ENCODE peak calls at places on chromosome 12, in eight cellular contexts. X is uterus, U is adipocyte, W is lower leg skin, R is fibroblast of mammary gland, S is IMR-90, F is AG09309, M is GM23338. N is an unnamed sample.

GRCh38 chr12:65501093-65501621 is 222.7 kb downstream of the MSRB3 start:
- DNase-seq in X (no peak), U (no peak), S (no peak), F (no peak), W (no peak), R (peak; percentile 30), M (no peak), N (no peak)

GRCh38 chr12:110335481-110336045 is 54.5 kb downstream of the ATP2A2 start:
- DNase-seq in W (no peak), F (no peak), M (no peak), X (no peak), U (no peak), S (no peak), R (no peak), N (no peak)

GRCh38 chr12:92495108-92495507 is 207.7 kb upstream of the PLEKHG7 start:
- DNase-seq in X (no peak), R (no peak), M (no peak), S (no peak), F (no peak), W (no peak), U (no peak), N (no peak)

GRCh38 chr12:132835076-132835870 is 6.6 kb upstream of the GOLGA3 start:
- DNase-seq in S (no peak), M (no peak), X (no peak), U (no peak), F (no peak), R (no peak), W (no peak), N (no peak)

GRCh38 chr12:24884911-24885310 is 64.0 kb downstream of the BCAT1 start:
- DNase-seq in W (no peak), F (no peak), S (no peak), U (no peak), M (no peak), X (no peak), R (no peak), N (no peak)

GRCh38 chr12:92175961-92176360 is 30.3 kb upstream of the BTG1 start:
- DNase-seq in M (peak; percentile 7), W (no peak), F (no peak), U (no peak), S (no peak), R (no peak), X (no peak), N (no peak)

GRCh38 chr12:17992002-17992656 is 97.9 kb downstream of the RERGL start:
- DNase-seq in U (peak; percentile 81), X (no peak), W (no peak), R (peak; percentile 59), F (peak; percentile 21), M (peak; percentile 72), S (peak; percentile 7), N (peak; percentile 7)

GRCh38 chr12:70402597-70402996 is 36.5 kb downstream of the KCNMB4 start:
- DNase-seq in F (no peak), S (no peak), R (no peak), X (no peak), U (no peak), M (peak; percentile 21), W (no peak), N (peak; percentile 15)

GRCh38 chr12:112939761-112940357 is 1.6 kb downstream of the OAS3 start:
- DNase-seq in U (no peak), R (no peak), S (no peak), X (no peak), M (no peak), F (no peak), W (no peak), N (no peak)

GRCh38 chr12:4284306-4284705 is 10.7 kb downstream of the CCND2 start:
- DNase-seq in M (no peak), W (no peak), S (no peak), U (no peak), X (no peak), R (no peak), F (no peak), N (no peak)

GRCh38 chr12:132593938-132594358 is 16.4 kb downstream of the LRCOL1 start:
- DNase-seq in X (peak; percentile 88), M (peak; percentile 98), U (peak; percentile 87), S (peak; percentile 84), F (peak; percentile 33), R (peak; percentile 94), W (peak; percentile 67), N (peak; percentile 99)

GRCh38 chr12:1993871-1994371 is 10.3 kb downstream of the DCP1B start:
- DNase-seq in R (peak; percentile 61), U (peak; percentile 57), X (no peak), M (no peak), F (peak; percentile 78), S (peak; percentile 95), W (no peak), N (peak; percentile 72)

GRCh38 chr12:14473707-14474287 is 93.9 kb downstream of the PLBD1 start:
- DNase-seq in S (peak; percentile 18), F (no peak), W (no peak), U (peak; percentile 40), M (peak; percentile 20), X (no peak), R (peak; percentile 39), N (peak; percentile 4)

GRCh38 chr12:132363661-132364347 is 34.4 kb upstream of the GALNT9 start:
- DNase-seq in R (no peak), W (no peak), S (no peak), M (no peak), F (no peak), X (no peak), U (no peak), N (no peak)

GRCh38 chr12:109698820-109699219 is 14.8 kb upstream of the FAM222A start:
- DNase-seq in M (no peak), W (no peak), X (no peak), F (no peak), U (no peak), S (no peak), R (no peak), N (no peak)

GRCh38 chr12:110913119-110914056 is 7.0 kb downstream of the MYL2 start:
- DNase-seq in R (no peak), U (no peak), X (no peak), W (no peak), F (no peak), M (no peak), S (no peak), N (no peak)

GRCh38 chr12:74280156-74280655 is 257.4 kb upstream of the ATXN7L3B start:
- DNase-seq in X (no peak), W (no peak), R (no peak), M (no peak), F (no peak), S (no peak), U (no peak), N (no peak)

DNA sequence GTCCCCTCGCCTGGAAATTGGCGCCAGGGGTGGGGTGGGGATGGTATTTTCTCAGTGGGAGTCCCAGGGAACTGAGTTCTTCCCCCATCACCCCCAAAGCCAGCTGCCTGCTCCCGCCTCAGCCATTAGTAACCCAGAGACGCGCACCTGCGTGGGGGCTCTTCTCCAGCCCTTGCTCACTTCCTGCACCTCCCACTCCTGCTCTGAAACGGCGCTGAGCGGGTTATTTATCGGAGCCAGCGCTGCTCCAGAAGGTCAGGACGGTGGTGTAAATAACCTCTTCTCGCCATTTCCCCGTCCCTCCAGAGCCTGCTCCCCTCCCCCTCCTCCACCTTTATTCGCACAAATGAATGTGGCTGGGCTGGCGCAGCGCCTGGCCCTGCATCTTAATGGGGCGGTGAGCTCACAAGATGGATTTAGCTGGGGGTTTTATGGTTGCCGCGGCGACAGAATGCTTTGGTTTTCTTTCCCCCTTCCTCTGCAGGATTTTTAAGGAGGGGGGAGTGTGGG is 12.2 kb downstream of the GPR84 start:
- DNase-seq in U (no peak), W (no peak), R (peak; percentile 75), X (peak; percentile 94), S (peak; percentile 79), M (peak; percentile 92), F (no peak), N (no peak)
- H3K4me3 ChIP-seq in U (no peak overlapping the region), W (no peak overlapping the region), R (no peak overlapping the region), X (peak overlapping the region; percentile 10), S (no peak overlapping the region), M (peak overlapping the region; percentile 61), F (no peak overlapping the region), N (no peak overlapping the region)

GRCh38 chr12:105406497-105406896 is 76.0 kb downstream of the C12orf75 start:
- DNase-seq in W (no peak), M (no peak), U (no peak), R (no peak), X (no peak), F (no peak), S (no peak), N (no peak)

GRCh38 chr12:105409286-105409685 is 78.8 kb downstream of the C12orf75 start:
- DNase-seq in U (no peak), S (no peak), X (no peak), M (no peak), F (no peak), W (no peak), R (no peak), N (no peak)

GRCh38 chr12:105414088-105414487 is 83.6 kb downstream of the C12orf75 start:
- DNase-seq in U (no peak), R (no peak), X (no peak), M (no peak), F (no peak), S (no peak), W (no peak), N (no peak)

GRCh38 chr12:105409881-105410471 is 79.5 kb downstream of the C12orf75 start:
- DNase-seq in R (peak; percentile 20), M (no peak), W (peak; percentile 28), X (peak; percentile 39), F (no peak), U (peak; percentile 82), S (no peak), N (peak; percentile 19)
- H3K4me3 ChIP-seq in R (no peak overlapping the region), M (no peak overlapping the region), W (no peak overlapping the region), X (no peak overlapping the region), F (no peak overlapping the region), U (peak overlapping the region; percentile 2), S (no peak overlapping the region), N (no peak overlapping the region)

DNA sequence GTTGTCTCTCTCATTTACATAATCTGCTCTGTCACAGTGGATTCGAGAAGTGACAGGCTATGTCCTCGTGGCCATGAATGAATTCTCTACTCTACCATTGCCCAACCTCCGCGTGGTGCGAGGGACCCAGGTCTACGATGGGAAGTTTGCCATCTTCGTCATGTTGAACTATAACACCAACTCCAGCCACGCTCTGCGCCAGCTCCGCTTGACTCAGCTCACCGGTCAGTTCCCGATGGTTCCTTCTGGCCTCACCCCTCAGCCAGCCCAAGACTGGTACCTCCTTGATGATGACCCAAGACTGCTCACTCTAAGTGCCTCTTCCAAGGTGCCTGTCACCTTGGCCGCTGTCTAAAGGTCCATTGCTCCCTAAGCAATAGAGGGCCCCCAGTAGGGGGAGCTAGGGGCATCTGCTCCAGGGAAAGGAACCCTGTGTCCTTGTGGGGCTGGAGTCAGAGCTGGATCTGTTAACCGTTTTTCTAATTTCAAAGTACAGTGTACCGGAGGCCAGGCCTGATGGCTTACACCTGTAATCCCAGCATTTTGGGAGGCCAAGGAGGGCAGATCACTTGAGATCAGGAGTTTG is 5.1 kb downstream of the ERBB3 start:
- DNase-seq in F (no peak), U (no peak), W (no peak), R (peak; percentile 21), X (no peak), M (peak; percentile 81), S (no peak), N (peak; percentile 59)
- H3K4me3 ChIP-seq in F (no peak overlapping the region), U (no peak overlapping the region), W (no peak overlapping the region), R (no peak overlapping the region), X (no peak overlapping the region), M (no peak overlapping the region), S (no peak overlapping the region), N (no peak overlapping the region)

DNA sequence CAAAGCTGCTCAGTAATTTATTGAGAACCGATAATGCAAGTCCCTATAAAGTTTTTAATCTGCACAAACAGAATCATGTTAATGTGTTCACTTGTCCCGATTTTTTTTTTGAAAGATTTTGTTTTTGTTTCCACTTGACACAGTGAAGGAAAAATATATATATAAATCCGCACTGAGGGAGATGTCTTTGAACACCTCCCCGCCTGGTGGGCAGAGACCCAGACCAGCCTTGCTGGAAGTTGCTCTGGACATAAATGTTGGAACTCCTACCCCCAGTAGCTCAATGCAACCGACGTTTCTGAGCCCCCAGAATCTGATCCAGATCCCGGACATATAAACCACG is 12.7 kb downstream of the TBX3 start:
- DNase-seq in X (no peak), R (no peak), W (no peak), M (no peak), F (no peak), U (peak; percentile 39), S (no peak), N (no peak)
- H3K4me3 ChIP-seq in X (peak overlapping the region; percentile 37), R (no peak overlapping the region), W (no peak overlapping the region), M (peak overlapping the region; percentile 54), F (peak overlapping the region; percentile 30), U (peak overlapping the region; percentile 61), S (peak overlapping the region; percentile 46), N (no peak overlapping the region)